ENCODE peak calls at places on chromosome 11, in six cellular contexts. R, S, J, O, T and G are unnamed samples.

GRCh38 chr11:46359936-46360335 is 12.7 kb downstream of the DGKZ start:
- DNase-seq in R (no peak), S (no peak), J (no peak), O (no peak), T (no peak), G (no peak)

GRCh38 chr11:109035261-109035660 is 370.4 kb downstream of the DDX10 start:
- DNase-seq in R (no peak), S (no peak), J (no peak), O (no peak), T (no peak), G (no peak)

GRCh38 chr11:86632499-86633269 is 39.7 kb downstream of the ME3 start:
- DNase-seq in R (peak; percentile 99), S (no peak), J (no peak), O (no peak), T (peak; percentile 92), G (no peak)

GRCh38 chr11:6637871-6638270 is 17.7 kb downstream of the DCHS1 start:
- DNase-seq in R (peak; percentile 69), S (no peak), J (peak; percentile 77), O (no peak), T (no peak), G (no peak)

GRCh38 chr11:61826930-61827572 is 1.0 kb upstream of the FADS2 start:
- DNase-seq in R (no peak), S (no peak), J (peak; percentile 28), O (peak; percentile 81), T (no peak), G (no peak)

GRCh38 chr11:134634897-134635831 is 223.1 kb upstream of the B3GAT1 start:
- DNase-seq in R (no peak), S (no peak), J (no peak), O (peak; percentile 62), T (no peak), G (no peak)

GRCh38 chr11:65243773-65244172 is 18.0 kb upstream of the POLA2 start:
- DNase-seq in R (no peak), S (no peak), J (no peak), O (no peak), T (no peak), G (no peak)

GRCh38 chr11:110340427-110340826 is 44.0 kb upstream of the RDX start:
- DNase-seq in R (no peak), S (no peak), J (no peak), O (no peak), T (no peak), G (no peak)

GRCh38 chr11:8103909-8104308 is 22.9 kb downstream of the TUB start:
- DNase-seq in R (no peak), S (no peak), J (no peak), O (peak; percentile 28), T (no peak), G (no peak)

GRCh38 chr11:57476883-57477506 is 16.7 kb downstream of the RTN4RL2 start:
- DNase-seq in R (peak; percentile 36), S (peak; percentile 35), J (peak; percentile 68), O (peak; percentile 84), T (peak; percentile 66), G (no peak)

GRCh38 chr11:94826415-94826814 is 58.3 kb downstream of the AMOTL1 start:
- DNase-seq in R (no peak), S (no peak), J (no peak), O (no peak), T (no peak), G (no peak)

GRCh38 chr11:100830978-100831732 is 144.1 kb downstream of the ARHGAP42 start:
- DNase-seq in R (peak; percentile 85), S (no peak), J (no peak), O (no peak), T (peak; percentile 80), G (no peak)

GRCh38 chr11:103532133-103532788 is 423.0 kb downstream of the DYNC2H1 start:
- DNase-seq in R (peak; percentile 54), S (no peak), J (no peak), O (no peak), T (peak; percentile 95), G (no peak)

GRCh38 chr11:105915036-105915435 is 107.0 kb downstream of the MSANTD4 start:
- DNase-seq in R (no peak), S (no peak), J (no peak), O (no peak), T (no peak), G (no peak)

GRCh38 chr11:74169736-74170458 is 905 bp downstream of the C2CD3 start:
- DNase-seq in R (peak; percentile 23), S (peak; percentile 5), J (no peak), O (no peak), T (no peak), G (no peak)

GRCh38 chr11:101176381-101176780 is 46.8 kb upstream of the PGR start:
- DNase-seq in R (no peak), S (no peak), J (no peak), O (no peak), T (peak; percentile 16), G (no peak)

GRCh38 chr11:35688023-35688422 is 25.4 kb downstream of the TRIM44 start:
- DNase-seq in R (peak; percentile 49), S (no peak), J (no peak), O (no peak), T (peak; percentile 27), G (no peak)

GRCh38 chr11:13338437-13339069 is 61.0 kb downstream of the BMAL1 start:
- DNase-seq in R (peak; percentile 70), S (no peak), J (peak; percentile 35), O (no peak), T (peak; percentile 58), G (no peak)

GRCh38 chr11:96167233-96167632 is 175.8 kb downstream of the MAML2 start:
- DNase-seq in R (no peak), S (no peak), J (no peak), O (no peak), T (no peak), G (no peak)

GRCh38 chr11:15720460-15720859 is 605.7 kb downstream of the INSC start:
- DNase-seq in R (peak; percentile 82), S (no peak), J (no peak), O (no peak), T (no peak), G (no peak)

GRCh38 chr11:44180107-44180506 is 84.6 kb downstream of the EXT2 start:
- DNase-seq in R (no peak), S (no peak), J (no peak), O (no peak), T (no peak), G (no peak)

GRCh38 chr11:2104524-2105440 is 34.4 kb downstream of the IGF2 start:
- DNase-seq in R (no peak), S (no peak), J (no peak), O (peak; percentile 49), T (no peak), G (peak; percentile 34)

DNA sequence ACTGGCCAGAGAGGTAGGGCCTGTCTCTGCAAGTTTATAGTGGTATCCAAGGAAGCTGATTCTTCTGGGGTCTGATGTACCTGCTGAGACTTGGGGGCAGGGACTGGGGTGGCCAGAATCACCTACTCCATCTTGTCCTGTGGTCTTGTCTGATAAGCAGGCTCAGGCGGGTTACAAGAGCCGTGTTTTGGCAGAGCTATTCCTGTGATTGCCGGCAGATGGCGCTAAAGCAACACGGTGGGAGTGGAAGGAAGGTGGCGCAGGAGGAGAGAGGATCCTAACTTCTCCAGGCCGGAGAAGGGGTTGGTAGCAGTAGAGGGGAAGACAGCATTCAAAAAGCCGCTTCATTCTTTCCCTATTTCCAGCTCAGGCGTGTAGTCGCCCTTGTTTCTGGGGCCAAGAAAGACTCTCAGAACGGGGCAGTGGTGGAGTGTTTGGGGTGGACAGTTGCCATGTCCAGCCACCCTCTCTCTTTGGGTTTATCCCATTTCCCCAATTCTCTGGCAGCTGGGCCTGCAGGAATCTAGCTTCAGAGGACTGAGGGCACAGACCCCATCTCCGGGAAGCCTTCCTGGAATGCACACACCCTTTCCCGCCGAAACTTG is 15.1 kb downstream of the CHRM1 start:
- DNase-seq in R (peak; percentile 79), S (peak; percentile 86), J (peak; percentile 77), O (peak; percentile 90), T (peak; percentile 98), G (peak; percentile 77)
- H3K4me3 ChIP-seq in R (no peak overlapping the region), S (no peak overlapping the region), J (no peak overlapping the region), O (no peak overlapping the region), T (no peak overlapping the region), G (no peak overlapping the region)

GRCh38 chr11:11537871-11538270 is 83.9 kb downstream of the GALNT18 start:
- DNase-seq in R (no peak), S (no peak), J (no peak), O (no peak), T (no peak), G (no peak)
- H3K27me3 ChIP-seq in R (peaks cover 64% of the 10 kb centered on the region), S (no peaks in the 10 kb centered on the region), J (no peaks in the 10 kb centered on the region), O (no peaks in the 10 kb centered on the region), T (no peaks in the 10 kb centered on the region), G (no peaks in the 10 kb centered on the region)

GRCh38 chr11:112885744-112886706 is 75.2 kb upstream of the NCAM1 start:
- DNase-seq in R (no peak), S (no peak), J (no peak), O (no peak), T (no peak), G (no peak)

GRCh38 chr11:112886707-112887370 is 74.4 kb upstream of the NCAM1 start:
- DNase-seq in R (peak; percentile 1), S (no peak), J (no peak), O (no peak), T (no peak), G (no peak)

GRCh38 chr11:112882494-112883381 is 78.5 kb upstream of the NCAM1 start:
- DNase-seq in R (no peak), S (no peak), J (no peak), O (no peak), T (no peak), G (no peak)

GRCh38 chr11:112881461-112881860 is 79.8 kb upstream of the NCAM1 start:
- DNase-seq in R (peak; percentile 38), S (peak; percentile 46), J (peak; percentile 44), O (no peak), T (no peak), G (peak; percentile 94)

DNA sequence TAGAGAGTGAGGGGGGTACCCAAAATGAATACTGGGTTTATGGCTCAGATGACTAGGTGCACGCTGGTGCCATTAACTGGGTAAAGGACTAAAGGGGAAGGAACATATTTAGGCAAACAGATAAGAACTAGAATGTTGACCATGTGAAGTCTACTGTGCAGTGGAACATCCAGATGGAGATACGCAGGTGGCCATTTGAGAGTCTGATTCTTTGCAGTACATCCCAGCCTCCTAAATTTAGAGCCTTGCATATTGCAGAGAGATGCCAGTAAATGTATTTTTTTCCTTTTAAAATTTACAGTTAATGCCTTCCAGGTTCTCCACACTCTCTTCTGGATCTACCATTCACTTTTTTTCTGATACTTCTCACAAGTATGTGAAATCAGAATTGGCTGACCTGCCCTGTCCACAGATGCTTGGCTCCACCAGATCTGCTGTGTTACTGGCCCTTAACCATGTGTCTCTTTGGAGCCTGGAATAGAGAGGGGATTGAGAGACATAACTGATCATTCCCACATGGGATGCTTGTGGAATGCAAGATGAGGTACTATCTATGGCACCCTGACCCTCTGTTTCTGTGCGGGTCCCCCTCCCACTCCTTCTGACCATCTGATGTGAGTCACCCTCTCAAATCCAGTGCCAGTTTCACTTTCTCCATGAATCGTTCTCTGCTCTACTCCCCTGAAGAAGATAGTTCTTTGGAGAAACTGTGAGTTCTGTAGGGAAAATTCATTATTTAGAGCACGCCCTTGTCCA is 77.0 kb upstream of the NCAM1 start:
- DNase-seq in R (peak; percentile 0), S (no peak), J (no peak), O (no peak), T (no peak), G (no peak)
- H3K27ac ChIP-seq in R (no peak overlapping the region), S (no peak overlapping the region), J (no peak overlapping the region), O (no peak overlapping the region), T (no peak overlapping the region), G (peak overlapping the region; percentile 84)

GRCh38 chr11:114848027-114848426 is 169.7 kb downstream of the NXPE2 start:
- DNase-seq in R (no peak), S (no peak), J (no peak), O (no peak), T (no peak), G (no peak)

GRCh38 chr11:114846040-114846791 is 167.9 kb downstream of the NXPE2 start:
- DNase-seq in R (peak; percentile 3), S (no peak), J (no peak), O (no peak), T (no peak), G (peak; percentile 58)

GRCh38 chr11:114847599-114847998 is 169.3 kb downstream of the NXPE2 start:
- DNase-seq in R (no peak), S (no peak), J (no peak), O (no peak), T (no peak), G (no peak)
- H3K4me3 ChIP-seq in R (no peak overlapping the region), S (no peak overlapping the region), J (no peak overlapping the region), O (no peak overlapping the region), T (no peak overlapping the region), G (no peak overlapping the region)